ENCODE peak calls at places on chromosomes 6 and 20, in four cellular contexts. V is H1, T is IMR-90, S is H9. X is an unnamed sample.

GRCh38 chr20:48644286-48644828 is 183.4 kb downstream of the PREX1 start:
- DNase-seq in V (no peak), T (no peak), S (no peak), X (no peak)

GRCh38 chr6:49550413-49551125 is at the start of gene C6orf141:
- DNase-seq in V (peak; percentile 74), T (no peak), S (peak; percentile 90), X (peak; percentile 83)

GRCh38 chr6:89611666-89612065 is 26.9 kb downstream of the LYRM2 start:
- DNase-seq in V (no peak), T (peak; percentile 12), S (no peak), X (no peak)

GRCh38 chr6:135087803-135088202 is 33.2 kb upstream of the HBS1L start:
- DNase-seq in V (no peak), T (no peak), S (no peak), X (no peak)

GRCh38 chr20:32564921-32565734 is 20.0 kb downstream of the NOL4L start:
- DNase-seq in V (no peak), T (no peak), S (no peak), X (no peak)

GRCh38 chr6:135094403-135094821 is 39.8 kb upstream of the HBS1L start:
- DNase-seq in V (no peak), T (peak; percentile 14), S (no peak), X (no peak)

GRCh38 chr6:97653517-97653916 is 370.5 kb upstream of the MMS22L start:
- DNase-seq in V (no peak), T (no peak), S (no peak), X (no peak)

GRCh38 chr6:11035961-11036360 is 8.1 kb downstream of the ELOVL2 start:
- DNase-seq in V (no peak), T (no peak), S (no peak), X (no peak)

GRCh38 chr6:170082067-170082466 is 208.8 kb downstream of the DLL1 start:
- DNase-seq in V (no peak), T (no peak), S (no peak), X (no peak)

GRCh38 chr6:10268111-10268510 is 146.8 kb downstream of the TFAP2A start:
- DNase-seq in V (peak; percentile 57), T (no peak), S (peak; percentile 68), X (no peak)

GRCh38 chr20:826695-827323 is 6.7 kb upstream of the FAM110A start:
- DNase-seq in V (no peak), T (no peak), S (no peak), X (no peak)

GRCh38 chr6:90678049-90678779 is 91.3 kb upstream of the MAP3K7 start:
- DNase-seq in V (no peak), T (no peak), S (no peak), X (peak; percentile 95)

GRCh38 chr6:14944593-14944992 is 301.3 kb upstream of the JARID2 start:
- DNase-seq in V (no peak), T (no peak), S (no peak), X (no peak)

GRCh38 chr6:139970591-139970991 is 596.1 kb upstream of the CITED2 start:
- DNase-seq in V (no peak), T (peak; percentile 63), S (no peak), X (no peak)

DNA sequence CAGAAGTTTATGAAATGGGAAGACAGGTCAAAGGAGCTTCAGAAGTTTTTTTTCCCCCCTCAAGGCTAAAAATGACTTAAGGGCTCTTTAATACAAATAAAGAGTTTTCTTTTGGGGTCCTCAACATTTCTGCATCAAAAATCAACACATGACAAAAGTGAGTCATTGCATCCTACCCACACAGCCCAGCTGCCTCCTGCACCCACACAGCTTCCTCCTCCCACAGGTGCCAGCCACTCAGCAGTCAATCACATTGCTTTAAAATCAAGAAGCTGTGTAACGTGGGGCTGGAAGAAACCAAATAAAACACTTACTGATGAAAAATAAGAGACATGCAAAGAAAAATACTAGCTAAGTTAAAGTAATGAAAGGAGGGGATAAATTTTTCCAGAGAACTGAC is 68.5 kb downstream of the MAP3K5 start:
- DNase-seq in V (no peak), T (no peak), S (no peak), X (no peak)
- H4K5ac ChIP-seq in V (no peak overlapping the region), T (no peak overlapping the region), S (no peak overlapping the region), X (no peak overlapping the region)

DNA sequence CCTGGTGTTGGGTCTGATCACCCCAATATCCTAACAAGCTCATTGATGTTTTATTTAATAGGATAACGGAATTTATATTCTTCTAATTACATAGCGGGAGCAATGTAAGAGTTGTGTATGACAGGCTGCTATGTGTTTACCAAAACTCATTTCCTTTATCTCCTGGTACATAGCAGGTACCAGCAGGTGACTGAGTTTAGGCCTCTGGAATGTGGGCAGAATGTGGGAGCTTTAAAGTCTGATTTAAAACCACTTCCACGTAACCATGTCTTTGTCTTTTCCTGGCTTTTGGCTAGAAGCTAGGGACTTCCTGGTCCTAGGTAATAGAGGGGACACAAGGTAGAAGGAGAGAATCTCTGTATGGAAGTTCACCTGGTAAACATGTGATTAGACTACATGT is 504.6 kb upstream of the SYNCRIP start:
- DNase-seq in V (no peak), T (no peak), S (no peak), X (no peak)
- H4K8ac ChIP-seq in V (no peak overlapping the region), T (no peak overlapping the region), S (no peak overlapping the region), X (no peak overlapping the region)

DNA sequence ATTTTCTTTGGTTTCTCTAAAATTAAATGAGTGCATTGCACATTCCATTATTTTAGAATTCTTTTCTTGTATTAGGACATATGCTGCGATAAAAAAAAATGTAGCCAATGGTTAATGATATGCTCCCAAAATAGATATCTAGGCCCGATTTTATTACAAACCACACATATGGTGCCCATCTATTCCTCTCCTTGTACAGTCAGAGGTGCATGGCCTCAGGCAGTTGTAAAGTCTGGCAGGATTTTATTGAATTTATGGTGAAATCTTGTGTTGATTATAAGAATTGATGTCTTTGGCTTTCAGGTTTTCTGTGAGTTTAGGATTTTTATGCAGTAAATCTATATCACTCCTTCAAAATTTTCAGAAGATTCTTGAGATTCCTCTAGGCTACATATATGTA is 192.2 kb downstream of the RFPL4B start:
- DNase-seq in V (no peak), T (no peak), S (no peak), X (no peak)
- H4K5ac ChIP-seq in V (no peak overlapping the region), T (no peak overlapping the region), S (no peak overlapping the region), X (no peak overlapping the region)

DNA sequence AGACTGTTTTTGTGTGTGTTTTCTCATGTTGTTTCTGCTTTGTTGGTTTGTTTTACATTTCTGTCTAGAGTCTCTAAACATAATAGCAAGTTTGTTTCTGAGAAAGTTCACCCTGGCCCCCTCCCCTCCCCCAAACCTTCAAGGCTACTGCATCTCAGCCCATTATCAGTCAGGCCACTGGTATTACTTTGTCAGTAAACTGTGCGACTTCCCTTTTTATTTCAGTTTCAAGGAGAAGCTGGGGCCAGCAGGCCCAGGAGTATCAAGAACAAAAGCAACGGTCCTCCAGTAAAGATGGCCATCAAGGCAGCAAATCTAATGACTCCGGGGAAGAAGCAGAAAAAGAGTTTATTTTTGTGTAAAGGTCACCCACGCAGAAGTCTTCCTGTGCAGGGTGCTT is 32.8 kb upstream of the SCGN start:
- DNase-seq in V (no peak), T (no peak), S (no peak), X (no peak)
- H4K8ac ChIP-seq in V (no peak overlapping the region), T (no peak overlapping the region), S (no peak overlapping the region), X (no peak overlapping the region)

DNA sequence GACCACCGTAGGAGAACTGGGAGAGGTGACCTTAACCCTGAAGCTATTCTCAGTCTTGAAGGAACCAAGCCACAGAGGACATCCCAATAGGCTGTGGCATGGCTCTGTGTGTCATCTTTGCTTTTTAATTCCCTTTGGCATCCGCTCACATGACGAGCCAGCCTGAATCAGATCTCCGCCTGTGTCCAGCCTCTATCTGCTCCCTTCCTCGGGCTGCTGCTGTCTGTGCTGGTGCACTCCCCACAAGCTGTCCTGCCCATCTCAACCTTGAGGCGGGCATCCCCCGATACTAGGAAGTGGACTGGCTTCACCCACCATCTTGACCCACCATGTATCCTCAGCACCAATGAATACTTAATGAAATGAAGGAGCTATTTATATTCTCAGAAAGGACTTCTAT is 111.9 kb downstream of the SLC23A2 start:
- DNase-seq in V (no peak), T (no peak), S (no peak), X (no peak)
- H4K5ac ChIP-seq in V (no peak overlapping the region), T (no peak overlapping the region), S (no peak overlapping the region), X (no peak overlapping the region)

DNA sequence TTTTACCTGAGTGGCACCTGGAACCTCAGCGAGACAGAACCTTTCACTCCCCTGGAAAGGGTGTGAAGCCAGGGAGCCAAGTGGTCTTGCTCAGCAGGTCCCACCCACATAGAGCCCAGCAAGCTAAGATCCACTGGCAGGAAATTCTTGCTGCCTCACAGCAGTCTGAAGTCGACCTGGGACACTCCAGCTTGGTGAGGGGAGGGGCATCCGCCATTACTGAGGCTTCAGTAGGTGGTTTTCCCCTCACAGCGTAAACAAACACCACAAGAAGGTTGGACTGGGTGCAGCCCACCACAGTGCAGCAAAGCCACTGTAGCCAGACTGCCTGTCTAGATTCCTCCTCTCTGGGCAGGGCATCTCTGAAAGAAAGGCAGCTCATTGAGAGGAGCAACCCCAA is 134.7 kb upstream of the RSPO3 start:
- DNase-seq in V (no peak), T (no peak), S (peak; percentile 56), X (peak; percentile 22)
- H4K8ac ChIP-seq in V (peak overlapping the region; percentile 81), T (no peak overlapping the region), S (no peak overlapping the region), X (no peak overlapping the region)

DNA sequence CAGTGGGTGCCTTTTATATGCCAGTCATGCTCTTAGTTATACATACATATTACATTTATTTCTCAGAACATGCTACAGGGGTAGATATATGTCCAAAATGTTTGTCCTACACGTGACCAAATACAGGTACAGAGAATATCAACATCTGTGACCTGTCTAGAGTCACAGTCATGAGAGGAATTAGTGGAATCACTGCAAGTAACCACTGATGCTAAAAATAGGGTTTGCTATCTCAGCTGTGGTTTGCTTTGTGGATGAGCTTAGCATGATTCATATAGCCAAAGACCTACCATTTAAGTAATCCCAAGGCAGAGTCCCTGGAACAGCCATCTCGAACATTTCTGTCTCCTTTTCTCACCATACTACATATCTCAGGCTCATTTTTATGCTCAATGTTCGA is 32.3 kb downstream of the GSTA3 start:
- DNase-seq in V (no peak), T (peak; percentile 96), S (no peak), X (no peak)
- H4K5ac ChIP-seq in V (no peak overlapping the region), T (no peak overlapping the region), S (no peak overlapping the region), X (no peak overlapping the region)

GRCh38 chr6:31791324-31792089 is 4.0 kb downstream of the VARS1 start:
- DNase-seq in V (no peak), T (peak; percentile 39), S (peak; percentile 76), X (peak; percentile 82)
- H4K8ac ChIP-seq in V (no peak overlapping the region), T (no peak overlapping the region), S (no peak overlapping the region), X (no peak overlapping the region)

X was measured in mesendoderm.